ENCODE peak calls at places on chromosomes 16 and 17, in six cellular contexts. S, M, F, G, Y and U are unnamed samples.

GRCh38 chr16:85234310-85235235 is 122.3 kb upstream of the CIBAR2 start:
- DNase-seq in S (no peak), M (no peak), F (no peak), G (no peak), Y (peak), U (no peak)

GRCh38 chr16:878071-878784 is 77.7 kb upstream of the GNG13 start:
- DNase-seq in S (peak), M (no peak), F (no peak), G (no peak), Y (peak), U (no peak)

GRCh38 chr16:3170440-3171180 is 17.4 kb upstream of the OR1F1 start:
- DNase-seq in S (no peak), M (no peak), F (no peak), G (no peak), Y (peak), U (no peak)

GRCh38 chr16:17497648-17498047 is 26.9 kb upstream of the XYLT1 start:
- DNase-seq in S (no peak), M (no peak), F (no peak), G (no peak), Y (no peak), U (no peak)

GRCh38 chr17:12927541-12928425 is 90.0 kb downstream of the ELAC2 start:
- DNase-seq in S (no peak), M (no peak), F (no peak), G (no peak), Y (no peak), U (no peak)

GRCh38 chr17:14737984-14738651 is 437.2 kb downstream of the HS3ST3B1 start:
- DNase-seq in S (no peak), M (no peak), F (peak), G (no peak), Y (peak), U (no peak)

GRCh38 chr16:87288753-87289362 is 28.3 kb downstream of the C16orf95 start:
- DNase-seq in S (no peak), M (no peak), F (no peak), G (no peak), Y (no peak), U (no peak)

GRCh38 chr16:31090540-31090939 is 1.8 kb upstream of the PRSS53 start:
- DNase-seq in S (no peak), M (no peak), F (no peak), G (no peak), Y (no peak), U (no peak)

GRCh38 chr16:11425140-11425539 is 79.9 kb downstream of the RMI2 start:
- DNase-seq in S (no peak), M (no peak), F (no peak), G (no peak), Y (no peak), U (no peak)

GRCh38 chr17:49898547-49899490 is 51.0 kb upstream of the TAC4 start:
- DNase-seq in S (no peak), M (no peak), F (no peak), G (no peak), Y (no peak), U (no peak)

GRCh38 chr16:75086281-75086680 is 30.3 kb downstream of the LDHD start:
- DNase-seq in S (no peak), M (no peak), F (no peak), G (no peak), Y (no peak), U (no peak)

GRCh38 chr17:61503961-61504360 is 51.7 kb downstream of the TBX4 start:
- DNase-seq in S (no peak), M (no peak), F (no peak), G (no peak), Y (no peak), U (no peak)

GRCh38 chr17:59829217-59830006 is 63.3 kb downstream of the TUBD1 start:
- DNase-seq in S (no peak), M (no peak), F (peak), G (no peak), Y (no peak), U (no peak)

GRCh38 chr17:28878158-28878910 is 19.2 kb downstream of the FLOT2 start:
- DNase-seq in S (no peak), M (no peak), F (no peak), G (no peak), Y (no peak), U (no peak)

GRCh38 chr16:22189473-22190168 is 16.5 kb upstream of the EEF2K start:
- DNase-seq in S (peak), M (no peak), F (no peak), G (peak), Y (peak), U (peak)

GRCh38 chr17:73498854-73499597 is 145.2 kb downstream of the SDK2 start:
- DNase-seq in S (no peak), M (no peak), F (no peak), G (no peak), Y (no peak), U (no peak)

GRCh38 chr17:35947156-35947585 is 3.7 kb upstream of the LYZL6 start:
- DNase-seq in S (no peak), M (no peak), F (peak), G (peak), Y (no peak), U (peak)

GRCh38 chr17:81043725-81044427 is 8.9 kb downstream of the BAIAP2 start:
- DNase-seq in S (no peak), M (no peak), F (no peak), G (no peak), Y (peak), U (no peak)

GRCh38 chr17:78958556-78959191 is 21.0 kb downstream of the LGALS3BP start:
- DNase-seq in S (no peak), M (no peak), F (no peak), G (no peak), Y (no peak), U (no peak)

GRCh38 chr16:10625595-10626357 is 45.4 kb upstream of the EMP2 start:
- DNase-seq in S (no peak), M (no peak), F (no peak), G (no peak), Y (no peak), U (no peak)

GRCh38 chr16:71407731-71408130 is 34.1 kb downstream of the TLE7 start:
- DNase-seq in S (no peak), M (no peak), F (no peak), G (no peak), Y (no peak), U (no peak)

GRCh38 chr16:83701494-83701893 is 106.3 kb upstream of the HSBP1 start:
- DNase-seq in S (no peak), M (no peak), F (no peak), G (no peak), Y (peak), U (no peak)

GRCh38 chr16:81502396-81503060 is 57.9 kb downstream of the CMIP start:
- DNase-seq in S (no peak), M (no peak), F (no peak), G (no peak), Y (no peak), U (no peak)

GRCh38 chr16:55467898-55468297 is 11.1 kb upstream of the MMP2 start:
- DNase-seq in S (no peak), M (no peak), F (no peak), G (no peak), Y (no peak), U (no peak)

GRCh38 chr17:1628856-1629646 is 417 bp upstream of the SLC43A2 start:
- DNase-seq in S (peak), M (peak), F (no peak), G (peak), Y (peak), U (peak)

GRCh38 chr16:77276686-77277085 is 77.5 kb downstream of the SYCE1L start:
- DNase-seq in S (no peak), M (no peak), F (no peak), G (no peak), Y (no peak), U (no peak)